ENCODE peak calls at places on chromosomes 7 and 10, in nine cellular contexts. One of them, this sample, is unnamed.

GRCh38 chr10:91545817-91546216 is 87.1 kb downstream of the PPP1R3C start:
- DNase-seq in GM12865: no peak
- DNase-seq in ureter: no peak
- DNase-seq in GM10248: no peak
- DNase-seq in ovary: no peak
- DNase-seq in T-helper 17 cell: no peak
- DNase-seq in naive thymus-derived CD8-positive, alpha-beta T cell: no peak
- DNase-seq in occipital lobe: no peak
- DNase-seq in activated CD4-positive, alpha-beta T cell treated with anti-CD3 and anti-CD28 coated beads, Interleukin-2, amount 50 U/mL, for 1 hour: no peak
- DNase-seq in this sample: no peak

GRCh38 chr10:96618648-96619047 is 31.8 kb upstream of the TM9SF3 start:
- DNase-seq in GM12865: no peak
- DNase-seq in ureter: no peak
- DNase-seq in GM10248: no peak
- DNase-seq in ovary: peak
- DNase-seq in T-helper 17 cell: no peak
- DNase-seq in naive thymus-derived CD8-positive, alpha-beta T cell: no peak
- DNase-seq in occipital lobe: no peak
- DNase-seq in activated CD4-positive, alpha-beta T cell treated with anti-CD3 and anti-CD28 coated beads, Interleukin-2, amount 50 U/mL, for 1 hour: no peak
- DNase-seq in this sample: no peak

GRCh38 chr10:49070701-49071100 is 44.6 kb downstream of the VSTM4 start:
- DNase-seq in GM12865: no peak
- DNase-seq in ureter: no peak
- DNase-seq in GM10248: no peak
- DNase-seq in ovary: no peak
- DNase-seq in T-helper 17 cell: no peak
- DNase-seq in naive thymus-derived CD8-positive, alpha-beta T cell: no peak
- DNase-seq in occipital lobe: no peak
- DNase-seq in activated CD4-positive, alpha-beta T cell treated with anti-CD3 and anti-CD28 coated beads, Interleukin-2, amount 50 U/mL, for 1 hour: no peak
- DNase-seq in this sample: no peak

GRCh38 chr7:84100866-84101265 is 93.7 kb downstream of the SEMA3A start:
- DNase-seq in GM12865: no peak
- DNase-seq in ureter: no peak
- DNase-seq in GM10248: no peak
- DNase-seq in ovary: no peak
- DNase-seq in T-helper 17 cell: no peak
- DNase-seq in naive thymus-derived CD8-positive, alpha-beta T cell: no peak
- DNase-seq in occipital lobe: no peak
- DNase-seq in activated CD4-positive, alpha-beta T cell treated with anti-CD3 and anti-CD28 coated beads, Interleukin-2, amount 50 U/mL, for 1 hour: no peak
- DNase-seq in this sample: no peak

GRCh38 chr10:6065845-6066244 is 3.7 kb upstream of the IL2RA start:
- DNase-seq in GM12865: no peak
- DNase-seq in ureter: no peak
- DNase-seq in GM10248: no peak
- DNase-seq in ovary: no peak
- DNase-seq in T-helper 17 cell: no peak
- DNase-seq in naive thymus-derived CD8-positive, alpha-beta T cell: no peak
- DNase-seq in occipital lobe: no peak
- DNase-seq in activated CD4-positive, alpha-beta T cell treated with anti-CD3 and anti-CD28 coated beads, Interleukin-2, amount 50 U/mL, for 1 hour: no peak
- DNase-seq in this sample: no peak

GRCh38 chr10:130021373-130021950 is 57.4 kb upstream of the EBF3 start:
- DNase-seq in GM12865: no peak
- DNase-seq in ureter: no peak
- DNase-seq in GM10248: no peak
- DNase-seq in ovary: no peak
- DNase-seq in T-helper 17 cell: no peak
- DNase-seq in naive thymus-derived CD8-positive, alpha-beta T cell: no peak
- DNase-seq in occipital lobe: no peak
- DNase-seq in activated CD4-positive, alpha-beta T cell treated with anti-CD3 and anti-CD28 coated beads, Interleukin-2, amount 50 U/mL, for 1 hour: no peak
- DNase-seq in this sample: no peak

GRCh38 chr10:75546004-75546403 is 114.6 kb downstream of the LRMDA start:
- DNase-seq in GM12865: peak
- DNase-seq in ureter: no peak
- DNase-seq in GM10248: no peak
- DNase-seq in ovary: no peak
- DNase-seq in T-helper 17 cell: no peak
- DNase-seq in naive thymus-derived CD8-positive, alpha-beta T cell: no peak
- DNase-seq in occipital lobe: no peak
- DNase-seq in activated CD4-positive, alpha-beta T cell treated with anti-CD3 and anti-CD28 coated beads, Interleukin-2, amount 50 U/mL, for 1 hour: no peak
- DNase-seq in this sample: no peak

GRCh38 chr7:20798081-20798693 is 11.5 kb upstream of the SP8 start:
- DNase-seq in GM12865: peak
- DNase-seq in ureter: no peak
- DNase-seq in GM10248: peak
- DNase-seq in ovary: no peak
- DNase-seq in T-helper 17 cell: no peak
- DNase-seq in naive thymus-derived CD8-positive, alpha-beta T cell: no peak
- DNase-seq in occipital lobe: no peak
- DNase-seq in activated CD4-positive, alpha-beta T cell treated with anti-CD3 and anti-CD28 coated beads, Interleukin-2, amount 50 U/mL, for 1 hour: no peak
- DNase-seq in this sample: no peak

GRCh38 chr7:130838738-130839137 is 104.7 kb upstream of the KLF14 start:
- DNase-seq in GM12865: peak
- DNase-seq in ureter: no peak
- DNase-seq in GM10248: peak
- DNase-seq in ovary: no peak
- DNase-seq in T-helper 17 cell: no peak
- DNase-seq in naive thymus-derived CD8-positive, alpha-beta T cell: no peak
- DNase-seq in occipital lobe: no peak
- DNase-seq in activated CD4-positive, alpha-beta T cell treated with anti-CD3 and anti-CD28 coated beads, Interleukin-2, amount 50 U/mL, for 1 hour: no peak
- DNase-seq in this sample: no peak

This sample was measured in effector memory CD8-positive, alpha-beta T cell.